ENCODE peak calls at places on chromosomes 12 and 14, in six cellular contexts. R, Z, K, X, U and E are unnamed samples.

GRCh38 chr12:74393265-74393664 is 144.4 kb upstream of the ATXN7L3B start:
- DNase-seq in R (no peak), Z (no peak), K (no peak), X (no peak), U (no peak), E (no peak)

GRCh38 chr14:100587763-100588411 is 670 bp upstream of the BEGAIN start:
- DNase-seq in R (no peak), Z (no peak), K (no peak), X (no peak), U (peak; percentile 45), E (no peak)

GRCh38 chr14:68395585-68395984 is 397.3 kb downstream of the ZFP36L1 start:
- DNase-seq in R (peak; percentile 86), Z (no peak), K (no peak), X (no peak), U (no peak), E (no peak)

GRCh38 chr14:100279563-100279962 is 26.7 kb downstream of the SLC25A29 start:
- DNase-seq in R (no peak), Z (no peak), K (no peak), X (no peak), U (no peak), E (no peak)

GRCh38 chr12:2301531-2302461 is 249.0 kb downstream of the CACNA1C start:
- DNase-seq in R (no peak), Z (no peak), K (no peak), X (no peak), U (no peak), E (no peak)

GRCh38 chr12:54417712-54418440 is 1.2 kb downstream of the ITGA5 start:
- DNase-seq in R (no peak), Z (no peak), K (no peak), X (no peak), U (no peak), E (no peak)

GRCh38 chr14:100524233-100524932 is 62.8 kb downstream of the BEGAIN start:
- DNase-seq in R (no peak), Z (peak; percentile 28), K (no peak), X (no peak), U (peak; percentile 21), E (no peak)

GRCh38 chr12:107027304-107028053 is 40.5 kb upstream of the MTERF2 start:
- DNase-seq in R (no peak), Z (no peak), K (peak; percentile 60), X (no peak), U (no peak), E (peak; percentile 61)

GRCh38 chr14:105844810-105845724 is 318.7 kb downstream of the TMEM121 start:
- DNase-seq in R (peak; percentile 55), Z (no peak), K (no peak), X (no peak), U (no peak), E (peak; percentile 6)

GRCh38 chr12:15823360-15824128 is 34.4 kb upstream of the EPS8 start:
- DNase-seq in R (no peak), Z (no peak), K (no peak), X (no peak), U (no peak), E (no peak)

GRCh38 chr12:111444706-111445310 is 39.1 kb downstream of the SH2B3 start:
- DNase-seq in R (peak; percentile 71), Z (peak; percentile 86), K (no peak), X (no peak), U (no peak), E (peak; percentile 28)

GRCh38 chr14:74697543-74697942 is 15.3 kb downstream of the AREL1 start:
- DNase-seq in R (no peak), Z (no peak), K (no peak), X (no peak), U (no peak), E (no peak)

GRCh38 chr12:108565976-108566375 is 3.6 kb downstream of the ISCU start:
- DNase-seq in R (peak; percentile 76), Z (peak; percentile 82), K (peak; percentile 48), X (no peak), U (peak; percentile 63), E (peak; percentile 95)

DNA sequence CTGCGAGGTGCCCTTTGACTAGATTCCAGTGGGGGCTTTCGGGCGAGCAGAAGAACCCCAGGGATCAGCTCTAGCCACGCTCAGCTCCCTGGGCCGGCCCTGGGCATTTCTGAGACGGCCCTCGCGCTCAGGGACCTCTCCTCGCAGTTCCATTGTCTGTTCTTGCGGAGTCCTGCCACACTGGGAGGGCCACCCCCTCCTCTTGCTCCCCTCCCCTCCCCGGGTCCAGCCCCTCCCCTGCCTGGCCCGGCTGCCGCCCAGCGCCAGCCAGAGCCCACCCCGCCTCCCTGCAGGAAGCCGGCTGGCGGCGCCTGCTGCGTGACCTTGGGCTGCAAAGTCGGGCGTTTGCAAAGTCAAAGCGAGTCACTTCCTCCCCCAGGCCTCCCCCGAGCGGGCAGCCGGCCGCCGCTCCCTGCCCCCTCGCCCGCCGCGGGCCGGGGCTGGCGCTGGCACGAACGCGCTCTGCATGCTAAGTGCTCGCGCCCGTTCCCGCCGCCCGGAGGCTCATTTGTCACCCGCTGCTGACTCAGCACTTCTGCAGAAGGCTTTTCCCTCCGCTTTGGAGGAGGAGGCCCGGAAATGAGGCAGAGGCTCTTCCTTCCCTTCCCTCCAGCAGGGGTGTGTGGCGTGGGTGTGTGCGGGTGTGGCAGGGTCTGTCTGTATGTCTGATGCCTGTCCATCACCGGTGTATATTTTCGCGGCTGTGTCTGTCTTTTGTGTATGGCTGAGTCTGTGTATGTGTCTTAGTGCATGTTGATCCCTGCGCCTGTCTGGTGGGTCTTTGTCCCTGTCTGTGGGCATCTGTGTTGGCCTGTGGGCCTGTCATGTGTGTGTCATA is 72.0 kb downstream of the IRF2BPL start:
- DNase-seq in R (peak; percentile 93), Z (peak; percentile 94), K (peak; percentile 66), X (peak; percentile 77), U (peak; percentile 90), E (peak; percentile 95)
- H3K4me1 ChIP-seq in R (peaks cover 79% of the 10 kb centered on the region), Z (peaks cover 43% of the 10 kb centered on the region), K (peaks cover 91% of the 10 kb centered on the region), X (peaks cover 44% of the 10 kb centered on the region), U (peaks cover 42% of the 10 kb centered on the region), E (peaks cover 55% of the 10 kb centered on the region)

DNA sequence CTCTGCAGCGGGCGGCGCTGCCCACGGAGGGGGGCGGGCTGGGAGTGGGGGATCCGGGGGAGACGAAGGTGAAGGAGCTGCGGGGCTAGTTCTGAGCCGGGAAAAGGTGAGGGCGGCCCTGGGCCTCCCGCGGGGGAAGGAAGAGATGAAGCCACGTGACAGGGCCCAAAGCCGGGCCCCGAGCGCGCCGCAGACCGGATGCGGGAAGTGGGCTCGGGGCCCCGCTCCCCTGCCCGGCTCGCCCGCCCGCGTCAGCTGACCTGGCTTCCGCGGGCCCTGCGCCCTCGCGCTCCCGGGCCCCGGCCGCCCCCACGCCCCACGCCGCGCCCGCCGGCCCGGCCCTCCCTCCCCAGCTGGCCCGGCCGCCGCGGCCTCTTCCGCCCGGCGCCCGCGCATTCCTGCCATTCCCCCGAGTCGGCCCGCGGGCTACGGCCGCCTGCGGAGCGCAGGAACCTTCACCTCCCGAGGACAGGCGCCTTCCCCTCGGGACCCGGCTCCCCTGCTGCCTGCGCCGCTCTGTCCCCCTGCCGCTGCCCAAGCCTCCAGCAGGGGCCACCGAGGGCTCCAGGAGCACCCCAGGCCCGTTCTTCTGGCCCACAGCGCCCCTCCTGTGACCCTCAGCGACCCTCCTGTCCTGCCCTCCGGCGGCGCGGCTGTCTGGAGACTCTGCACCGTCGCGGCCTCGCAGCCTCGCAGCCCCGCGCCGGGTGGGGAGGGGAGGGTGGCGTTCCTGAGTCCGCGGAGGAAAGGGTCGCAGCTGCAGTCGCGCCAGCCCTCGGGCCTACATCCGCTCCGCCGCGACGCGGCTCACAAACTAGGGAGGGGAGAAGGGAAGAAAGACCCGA is 20.4 kb downstream of the NINJ2 start:
- DNase-seq in R (no peak), Z (peak; percentile 92), K (peak; percentile 82), X (peak; percentile 43), U (peak; percentile 86), E (peak; percentile 78)
- H3K4me1 ChIP-seq in R (peaks cover 58% of the 10 kb centered on the region), Z (no peaks in the 10 kb centered on the region), K (peaks cover 49% of the 10 kb centered on the region), X (no peaks in the 10 kb centered on the region), U (peaks cover 5% of the 10 kb centered on the region), E (peaks cover 24% of the 10 kb centered on the region)

DNA sequence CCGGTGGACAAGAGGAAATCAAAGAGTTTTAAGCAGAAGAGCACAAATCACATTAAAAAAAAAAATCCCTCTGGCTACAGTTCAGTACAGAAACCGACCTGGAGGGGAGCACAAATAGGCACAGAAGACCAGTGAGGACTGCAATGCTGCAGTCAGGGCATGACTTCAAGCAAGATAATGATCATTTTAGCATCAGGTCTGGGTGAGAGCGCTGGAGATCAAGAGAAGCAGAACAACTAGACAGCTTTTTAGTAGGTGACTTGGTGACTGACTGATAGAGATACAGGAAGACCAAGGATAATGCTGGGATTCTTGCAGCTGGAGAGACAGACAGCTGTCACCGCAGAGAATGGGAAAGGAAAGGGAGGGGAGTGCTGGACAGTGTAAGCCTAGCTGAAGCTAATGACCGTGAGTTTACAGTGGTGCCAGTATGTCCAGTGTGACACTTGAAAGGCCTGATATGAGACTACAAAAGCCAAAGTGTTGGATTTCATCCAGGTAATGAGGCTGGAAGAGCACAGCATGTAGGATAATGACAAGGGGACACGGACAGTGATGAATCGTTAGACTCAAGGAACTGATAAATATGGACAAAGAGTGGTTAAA is 5.6 kb downstream of the NFYB start:
- DNase-seq in R (no peak), Z (no peak), K (no peak), X (no peak), U (no peak), E (no peak)
- H3K4me1 ChIP-seq in R (peaks cover 61% of the 10 kb centered on the region), Z (peaks cover 11% of the 10 kb centered on the region), K (peaks cover 70% of the 10 kb centered on the region), X (peaks cover 4% of the 10 kb centered on the region), U (peaks cover 22% of the 10 kb centered on the region), E (peaks cover 46% of the 10 kb centered on the region)

GRCh38 chr14:101869217-101869616 is 95.2 kb upstream of the DYNC1H1 start:
- DNase-seq in R (no peak), Z (no peak), K (no peak), X (no peak), U (no peak), E (no peak)
- H3K4me1 ChIP-seq in R (peaks cover 7% of the 10 kb centered on the region), Z (peaks cover 8% of the 10 kb centered on the region), K (no peaks in the 10 kb centered on the region), X (peaks cover 4% of the 10 kb centered on the region), U (no peaks in the 10 kb centered on the region), E (peaks cover 33% of the 10 kb centered on the region)